ENCODE peak calls at places on chromosomes 6 and 20, in five cellular contexts. M is body of pancreas, Y is fibroblast of the aortic adventitia, D is foreskin fibroblast, L is uterus. G is an unnamed sample.
A peak's percentile ranks its signal among the peaks of the same experiment; 100 is the strongest.

GRCh38 chr6:168851460-168852103 is 402.1 kb downstream of the THBS2 start:
- DNase-seq in M (no peak), Y (peak; percentile 32), D (peak; percentile 10), L (no peak), G (no peak)

GRCh38 chr20:48286571-48287551 is 501.6 kb upstream of the SULF2 start:
- DNase-seq in M (no peak), Y (peak; percentile 37), D (peak; percentile 41), L (peak; percentile 30), G (no peak)

GRCh38 chr6:226516-227073 is 65.7 kb upstream of the DUSP22 start:
- DNase-seq in M (no peak), Y (no peak), D (no peak), L (no peak), G (no peak)

GRCh38 chr6:142960098-142960497 is 15.1 kb upstream of the HIVEP2 start:
- DNase-seq in M (no peak), Y (peak; percentile 63), D (peak; percentile 63), L (no peak), G (no peak)

GRCh38 chr6:113011389-113011788 is 664.3 kb downstream of the RFPL4B start:
- DNase-seq in M (no peak), Y (peak; percentile 62), D (no peak), L (no peak), G (no peak)

GRCh38 chr6:108831104-108831503 is 17.1 kb upstream of the ARMC2 start:
- DNase-seq in M (no peak), Y (peak; percentile 48), D (peak; percentile 44), L (no peak), G (no peak)

GRCh38 chr6:157670466-157671186 is 152.4 kb upstream of the SNX9 start:
- DNase-seq in M (no peak), Y (peak; percentile 32), D (no peak), L (peak; percentile 66), G (no peak)

GRCh38 chr6:43911354-43911624 is 141.3 kb downstream of the VEGFA start:
- DNase-seq in M (no peak), Y (no peak), D (no peak), L (no peak), G (no peak)

GRCh38 chr6:24755284-24755683 is 19.5 kb upstream of the GMNN start:
- DNase-seq in M (no peak), Y (no peak), D (no peak), L (no peak), G (no peak)

GRCh38 chr6:3752538-3753227 is 1.2 kb upstream of the PXDC1 start:
- DNase-seq in M (no peak), Y (no peak), D (no peak), L (no peak), G (no peak)

GRCh38 chr6:128062882-128063603 is 162.2 kb upstream of the THEMIS start:
- DNase-seq in M (no peak), Y (peak; percentile 36), D (no peak), L (no peak), G (no peak)

GRCh38 chr20:43941476-43942212 is 27.0 kb downstream of the TOX2 start:
- DNase-seq in M (no peak), Y (peak; percentile 42), D (no peak), L (no peak), G (no peak)

GRCh38 chr6:659179-659578 is 2.3 kb upstream of the HUS1B start:
- DNase-seq in M (no peak), Y (no peak), D (no peak), L (no peak), G (no peak)

GRCh38 chr6:70175770-70176169 is 127.1 kb downstream of the COL9A1 start:
- DNase-seq in M (no peak), Y (no peak), D (no peak), L (no peak), G (no peak)

GRCh38 chr20:1308702-1309095 is 20.2 kb downstream of the SDCBP2 start:
- DNase-seq in M (no peak), Y (no peak), D (no peak), L (no peak), G (peak; percentile 18)

GRCh38 chr6:160086754-160087153 is 34.9 kb upstream of the SLC22A1 start:
- DNase-seq in M (no peak), Y (no peak), D (no peak), L (no peak), G (no peak)

GRCh38 chr6:147205690-147206600 is 1.7 kb downstream of the STXBP5 start:
- DNase-seq in M (no peak), Y (peak; percentile 68), D (no peak), L (no peak), G (peak; percentile 67)

GRCh38 chr20:25586877-25587276 is 1.5 kb upstream of the NINL start:
- DNase-seq in M (no peak), Y (no peak), D (no peak), L (no peak), G (no peak)

DNA sequence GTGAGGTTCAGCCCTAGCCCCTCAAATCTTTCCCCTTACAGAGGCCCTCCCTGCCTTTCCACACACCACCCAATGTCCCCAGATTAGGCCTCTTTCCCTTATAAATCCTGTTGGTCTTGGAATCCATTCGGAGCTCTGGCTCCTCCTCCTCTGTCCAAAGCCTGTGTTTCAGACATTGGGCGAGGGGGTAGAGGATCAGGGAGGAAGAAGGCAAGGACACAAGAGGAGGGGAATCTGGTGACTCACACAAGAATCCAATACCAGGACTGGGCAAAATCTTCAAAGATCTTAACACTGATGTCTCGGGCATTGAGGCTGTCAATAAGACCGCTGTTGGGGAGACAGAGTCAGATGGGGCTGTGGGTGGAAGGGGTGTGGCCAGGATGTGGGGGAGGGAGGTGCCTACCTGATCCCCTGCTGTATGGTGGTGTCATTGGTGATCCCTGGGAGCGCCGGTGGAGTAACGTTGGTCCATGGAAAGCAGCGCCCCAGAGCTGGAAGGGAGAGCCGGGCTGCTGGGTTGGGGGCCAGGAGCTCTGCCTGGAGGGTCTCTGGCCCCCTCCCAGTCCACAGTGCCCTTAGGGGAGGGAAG is 7.6 kb downstream of the SLC44A4 start:
- DNase-seq in M (no peak), Y (peak; percentile 19), D (no peak), L (no peak), G (no peak)
- H3K4me3 ChIP-seq in M (no peak overlapping the region), Y (no peak overlapping the region), D (no peak overlapping the region), L (no peak overlapping the region), G (no peak overlapping the region)

GRCh38 chr6:98054453-98054852 is 771.4 kb upstream of the MMS22L start:
- DNase-seq in M (no peak), Y (no peak), D (no peak), L (no peak), G (no peak)
- TF ChIP-seq CTCF in M (no peak), Y (no peak), D (no peak), L (no peak), G (no peak)

GRCh38 chr6:7050099-7050498 is 57.7 kb upstream of the RREB1 start:
- DNase-seq in M (no peak), Y (no peak), D (no peak), L (no peak), G (no peak)

GRCh38 chr6:7053125-7053784 is 54.5 kb upstream of the RREB1 start:
- DNase-seq in M (no peak), Y (no peak), D (no peak), L (no peak), G (no peak)

GRCh38 chr6:7052441-7052936 is 55.3 kb upstream of the RREB1 start:
- DNase-seq in M (peak; percentile 68), Y (peak; percentile 42), D (no peak), L (peak; percentile 78), G (peak; percentile 43)

GRCh38 chr6:7051780-7052440 is 55.9 kb upstream of the RREB1 start:
- DNase-seq in M (peak; percentile 78), Y (no peak), D (no peak), L (peak; percentile 47), G (peak; percentile 86)

DNA sequence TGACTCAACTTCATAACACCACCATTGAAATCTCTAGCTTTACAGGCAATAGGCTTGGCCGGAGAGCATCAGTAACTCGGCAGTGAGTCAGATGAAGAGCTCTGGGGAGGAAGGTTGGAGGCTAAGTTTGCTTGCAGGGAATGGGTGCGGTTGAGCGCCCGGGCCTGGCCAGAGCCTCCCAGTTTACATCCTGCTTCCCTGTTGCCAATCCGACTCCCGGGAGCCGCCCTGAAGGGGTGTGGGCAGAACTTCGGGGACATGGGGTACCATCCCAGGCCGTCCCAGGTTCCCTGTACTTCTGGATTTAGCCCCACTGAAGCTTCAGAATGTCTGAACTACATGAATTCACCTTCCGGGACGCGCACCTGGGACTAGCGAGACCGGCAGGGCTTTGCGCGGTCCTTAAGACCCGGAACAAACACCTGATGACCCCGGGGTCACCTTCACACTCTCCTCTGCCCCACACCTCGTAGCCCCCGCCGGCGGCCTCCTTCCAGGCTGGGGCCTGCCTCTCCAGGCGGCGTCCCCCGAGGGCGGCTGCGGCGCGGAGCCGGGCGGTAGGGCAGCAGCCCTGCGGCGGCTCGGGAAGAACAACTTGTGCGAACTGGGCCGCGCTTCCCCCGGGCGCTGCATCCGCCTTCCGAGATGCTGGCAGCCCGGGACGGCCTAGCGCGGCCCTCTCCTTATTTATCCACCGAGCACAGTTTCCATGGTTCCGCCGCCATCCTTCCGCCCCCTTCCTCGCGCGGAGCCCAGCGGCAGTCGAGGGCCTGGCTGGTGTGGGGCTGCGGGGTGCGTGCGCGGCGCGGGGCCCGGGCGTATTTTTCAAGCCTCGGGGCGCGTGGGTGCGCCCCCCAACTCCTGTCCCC is 56.6 kb upstream of the RREB1 start:
- DNase-seq in M (peak; percentile 62), Y (peak; percentile 60), D (no peak), L (peak; percentile 40), G (peak; percentile 88)
- H3K4me3 ChIP-seq in M (peak overlapping the region; percentile 41), Y (peak overlapping the region; percentile 51), D (peak overlapping the region; percentile 58), L (peak overlapping the region; percentile 27), G (peak overlapping the region; percentile 27)

GRCh38 chr6:32045811-32046449 is 7.7 kb downstream of the CYP21A2 start:
- DNase-seq in M (no peak), Y (peak; percentile 7), D (no peak), L (no peak), G (no peak)

GRCh38 chr6:32047084-32047478 is 8.9 kb downstream of the CYP21A2 start:
- DNase-seq in M (no peak), Y (peak; percentile 68), D (peak; percentile 7), L (peak; percentile 77), G (peak; percentile 45)

GRCh38 chr6:32047539-32047854 is 9.3 kb downstream of the CYP21A2 start:
- DNase-seq in M (no peak), Y (no peak), D (no peak), L (no peak), G (no peak)

GRCh38 chr6:32047855-32048766 is 9.9 kb downstream of the CYP21A2 start:
- DNase-seq in M (peak; percentile 77), Y (peak; percentile 64), D (peak; percentile 24), L (peak; percentile 82), G (peak; percentile 68)

GRCh38 chr6:32046450-32047083 is 8.4 kb downstream of the CYP21A2 start:
- DNase-seq in M (no peak), Y (peak; percentile 22), D (no peak), L (peak; percentile 67), G (no peak)
- TF ChIP-seq CTCF in M (no peak), Y (peak; percentile 6), D (no peak), L (no peak), G (no peak)

GRCh38 chr20:14223806-14224205 is 113.6 kb downstream of the FLRT3 start:
- DNase-seq in M (no peak), Y (no peak), D (no peak), L (no peak), G (no peak)
- H3K4me3 ChIP-seq in M (no peak overlapping the region), Y (no peak overlapping the region), D (no peak overlapping the region), L (no peak overlapping the region), G (no peak overlapping the region)

DNA sequence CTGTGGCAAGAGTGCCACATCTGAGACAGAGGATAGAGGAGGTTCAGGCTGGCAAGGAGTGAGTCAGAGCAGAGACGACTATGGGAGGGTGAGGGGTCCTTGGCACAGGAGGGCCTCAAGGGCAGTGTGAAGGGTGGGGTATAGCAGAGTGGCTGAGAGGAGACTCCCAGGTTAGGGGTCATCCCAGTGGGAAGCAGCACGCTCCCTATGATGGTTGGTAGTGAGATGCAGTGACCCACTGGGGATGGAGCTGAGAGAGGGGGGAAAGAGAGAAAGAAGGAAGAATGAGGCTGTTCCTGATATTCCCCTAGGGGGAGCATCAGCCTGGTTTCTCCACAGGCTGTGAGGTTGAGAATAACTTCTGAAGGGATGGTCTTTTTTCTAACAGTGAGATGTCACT is 97.4 kb downstream of the INSM1 start:
- DNase-seq in M (no peak), Y (no peak), D (no peak), L (no peak), G (no peak)
- TF ChIP-seq CTCF in M (no peak), Y (peak; percentile 41), D (peak; percentile 13), L (no peak), G (no peak)

G was measured in mucosa of descending colon.